ENCODE peak calls at places on chromosomes 5 and 9, in five cellular contexts. One of them, this sample, is unnamed.

GRCh38 chr5:154146409-154146808 is 44.1 kb upstream of the GALNT10 start:
- DNase-seq in uterus: no peak
- DNase-seq in HFF-Myc: no peak
- DNase-seq in MCF 10A: no peak
- DNase-seq in mammary epithelial cell: no peak
- DNase-seq in this sample: no peak

GRCh38 chr9:109242751-109243150 is 75.7 kb upstream of the FRRS1L start:
- DNase-seq in uterus: no peak
- DNase-seq in HFF-Myc: no peak
- DNase-seq in MCF 10A: no peak
- DNase-seq in mammary epithelial cell: no peak
- DNase-seq in this sample: no peak

GRCh38 chr5:5140051-5141010 is at the start of gene ADAMTS16:
- DNase-seq in uterus: no peak
- DNase-seq in HFF-Myc: no peak
- DNase-seq in MCF 10A: no peak
- DNase-seq in mammary epithelial cell: no peak
- DNase-seq in this sample: no peak

GRCh38 chr9:6096821-6097220 is 81.4 kb upstream of the RANBP6 start:
- DNase-seq in uterus: no peak
- DNase-seq in HFF-Myc: no peak
- DNase-seq in MCF 10A: peak; percentile 42
- DNase-seq in mammary epithelial cell: peak; percentile 98
- DNase-seq in this sample: peak; percentile 80

GRCh38 chr5:149172261-149172660 is 31.0 kb downstream of the ABLIM3 start:
- DNase-seq in uterus: no peak
- DNase-seq in HFF-Myc: no peak
- DNase-seq in MCF 10A: peak; percentile 32
- DNase-seq in mammary epithelial cell: peak; percentile 76
- DNase-seq in this sample: no peak

GRCh38 chr9:79377315-79377855 is 194.4 kb upstream of the TLE4 start:
- DNase-seq in uterus: no peak
- DNase-seq in HFF-Myc: no peak
- DNase-seq in MCF 10A: no peak
- DNase-seq in mammary epithelial cell: no peak
- DNase-seq in this sample: no peak

GRCh38 chr9:113215142-113215541 is 5.9 kb downstream of the FKBP15 start:
- DNase-seq in uterus: no peak
- DNase-seq in HFF-Myc: no peak
- DNase-seq in MCF 10A: peak; percentile 61
- DNase-seq in mammary epithelial cell: peak; percentile 67
- DNase-seq in this sample: no peak

GRCh38 chr5:15249152-15249551 is 250.8 kb upstream of the FBXL7 start:
- DNase-seq in uterus: no peak
- DNase-seq in HFF-Myc: no peak
- DNase-seq in MCF 10A: peak; percentile 72
- DNase-seq in mammary epithelial cell: peak; percentile 73
- DNase-seq in this sample: no peak

GRCh38 chr5:148909001-148909400 is 82.6 kb downstream of the ADRB2 start:
- DNase-seq in uterus: no peak
- DNase-seq in HFF-Myc: peak; percentile 78
- DNase-seq in MCF 10A: no peak
- DNase-seq in mammary epithelial cell: no peak
- DNase-seq in this sample: no peak

GRCh38 chr9:101418518-101419111 is 17.0 kb downstream of the ALDOB start:
- DNase-seq in uterus: no peak
- DNase-seq in HFF-Myc: no peak
- DNase-seq in MCF 10A: no peak
- DNase-seq in mammary epithelial cell: peak; percentile 48
- DNase-seq in this sample: no peak

GRCh38 chr9:29555452-29555851 is 1982.2 kb upstream of the C9orf72 start:
- DNase-seq in uterus: no peak
- DNase-seq in HFF-Myc: no peak
- DNase-seq in MCF 10A: no peak
- DNase-seq in mammary epithelial cell: no peak
- DNase-seq in this sample: no peak

GRCh38 chr5:82620957-82621600 is 342.9 kb upstream of the RPS23 start:
- DNase-seq in uterus: no peak
- DNase-seq in HFF-Myc: no peak
- DNase-seq in MCF 10A: peak; percentile 9
- DNase-seq in mammary epithelial cell: peak; percentile 44
- DNase-seq in this sample: no peak

GRCh38 chr9:98222885-98223640 is 30.6 kb upstream of the CORO2A start:
- DNase-seq in uterus: no peak
- DNase-seq in HFF-Myc: peak; percentile 96
- DNase-seq in MCF 10A: peak; percentile 99
- DNase-seq in mammary epithelial cell: peak; percentile 99
- DNase-seq in this sample: peak; percentile 95

GRCh38 chr5:115842089-115842881 is 550 bp downstream of the AP3S1 start:
- DNase-seq in uterus: no peak
- DNase-seq in HFF-Myc: no peak
- DNase-seq in MCF 10A: peak; percentile 33
- DNase-seq in mammary epithelial cell: peak; percentile 35
- DNase-seq in this sample: no peak

GRCh38 chr5:93433422-93433821 is 147.6 kb downstream of the NR2F1-AS1 start:
- DNase-seq in uterus: no peak
- DNase-seq in HFF-Myc: no peak
- DNase-seq in MCF 10A: peak; percentile 66
- DNase-seq in mammary epithelial cell: peak; percentile 85
- DNase-seq in this sample: no peak

GRCh38 chr5:159451197-159452052 is 121.1 kb upstream of the IL12B start:
- DNase-seq in uterus: peak; percentile 61
- DNase-seq in HFF-Myc: peak; percentile 91
- DNase-seq in MCF 10A: peak; percentile 97
- DNase-seq in mammary epithelial cell: peak; percentile 84
- DNase-seq in this sample: peak; percentile 82

GRCh38 chr5:113005454-113005853 is 28.9 kb downstream of the DCP2 start:
- DNase-seq in uterus: no peak
- DNase-seq in HFF-Myc: no peak
- DNase-seq in MCF 10A: peak; percentile 67
- DNase-seq in mammary epithelial cell: no peak
- DNase-seq in this sample: no peak

GRCh38 chr5:60633336-60633735 is 66.6 kb downstream of the DEPDC1B start:
- DNase-seq in uterus: no peak
- DNase-seq in HFF-Myc: peak; percentile 19
- DNase-seq in MCF 10A: peak; percentile 37
- DNase-seq in mammary epithelial cell: peak; percentile 67
- DNase-seq in this sample: no peak

GRCh38 chr9:1042466-1042865 is 7.7 kb upstream of the DMRT2 start:
- DNase-seq in uterus: no peak
- DNase-seq in HFF-Myc: no peak
- DNase-seq in MCF 10A: no peak
- DNase-seq in mammary epithelial cell: no peak
- DNase-seq in this sample: no peak

GRCh38 chr9:86098793-86099694 is at the start of gene GOLM1:
- DNase-seq in uterus: peak; percentile 45
- DNase-seq in HFF-Myc: no peak
- DNase-seq in MCF 10A: peak; percentile 56
- DNase-seq in mammary epithelial cell: peak; percentile 57
- DNase-seq in this sample: no peak

GRCh38 chr9:92654481-92655301 is 15.2 kb downstream of the IPPK start:
- DNase-seq in uterus: no peak
- DNase-seq in HFF-Myc: no peak
- DNase-seq in MCF 10A: peak; percentile 90
- DNase-seq in mammary epithelial cell: peak; percentile 73
- DNase-seq in this sample: no peak

GRCh38 chr5:14296533-14297331 is 153.6 kb downstream of the TRIO start:
- DNase-seq in uterus: no peak
- DNase-seq in HFF-Myc: no peak
- DNase-seq in MCF 10A: no peak
- DNase-seq in mammary epithelial cell: no peak
- DNase-seq in this sample: no peak

GRCh38 chr5:135060021-135060420 is 26.0 kb upstream of the PITX1 start:
- DNase-seq in uterus: no peak
- DNase-seq in HFF-Myc: no peak
- DNase-seq in MCF 10A: no peak
- DNase-seq in mammary epithelial cell: no peak
- DNase-seq in this sample: no peak

GRCh38 chr5:72394688-72395087 is 74.5 kb downstream of the PTCD2 start:
- DNase-seq in uterus: no peak
- DNase-seq in HFF-Myc: no peak
- DNase-seq in MCF 10A: peak; percentile 48
- DNase-seq in mammary epithelial cell: no peak
- DNase-seq in this sample: no peak

GRCh38 chr5:39671421-39672110 is 246.8 kb upstream of the DAB2 start:
- DNase-seq in uterus: no peak
- DNase-seq in HFF-Myc: no peak
- DNase-seq in MCF 10A: no peak
- DNase-seq in mammary epithelial cell: no peak
- DNase-seq in this sample: no peak

GRCh38 chr9:72633966-72634365 is 112.6 kb downstream of the TMC1 start:
- DNase-seq in uterus: no peak
- DNase-seq in HFF-Myc: peak; percentile 41
- DNase-seq in MCF 10A: peak; percentile 41
- DNase-seq in mammary epithelial cell: peak; percentile 87
- DNase-seq in this sample: no peak

GRCh38 chr5:137201876-137202275 is 297.2 kb downstream of the SPOCK1 start:
- DNase-seq in uterus: peak; percentile 19
- DNase-seq in HFF-Myc: no peak
- DNase-seq in MCF 10A: peak; percentile 69
- DNase-seq in mammary epithelial cell: peak; percentile 76
- DNase-seq in this sample: peak; percentile 48

GRCh38 chr5:171424726-171425125 is 5.3 kb downstream of the FGF18 start:
- DNase-seq in uterus: no peak
- DNase-seq in HFF-Myc: no peak
- DNase-seq in MCF 10A: no peak
- DNase-seq in mammary epithelial cell: no peak
- DNase-seq in this sample: no peak

GRCh38 chr5:123036391-123037103 is at the start of gene PPIC:
- DNase-seq in uterus: peak; percentile 81
- DNase-seq in HFF-Myc: no peak
- DNase-seq in MCF 10A: peak; percentile 88
- DNase-seq in mammary epithelial cell: peak; percentile 85
- DNase-seq in this sample: peak; percentile 49

GRCh38 chr5:20694121-20694520 is 706.1 kb upstream of the CDH18 start:
- DNase-seq in uterus: no peak
- DNase-seq in HFF-Myc: no peak
- DNase-seq in MCF 10A: no peak
- DNase-seq in mammary epithelial cell: peak; percentile 52
- DNase-seq in this sample: no peak

GRCh38 chr9:122031806-122032205 is 61.3 kb downstream of the TTLL11 start:
- DNase-seq in uterus: no peak
- DNase-seq in HFF-Myc: no peak
- DNase-seq in MCF 10A: no peak
- DNase-seq in mammary epithelial cell: no peak
- DNase-seq in this sample: no peak

GRCh38 chr9:445033-445432 is 230.4 kb downstream of the DOCK8 start:
- DNase-seq in uterus: no peak
- DNase-seq in HFF-Myc: no peak
- DNase-seq in MCF 10A: peak; percentile 59
- DNase-seq in mammary epithelial cell: no peak
- DNase-seq in this sample: no peak

GRCh38 chr5:68420476-68421344 is 205.2 kb downstream of the PIK3R1 start:
- DNase-seq in uterus: no peak
- DNase-seq in HFF-Myc: no peak
- DNase-seq in MCF 10A: no peak
- DNase-seq in mammary epithelial cell: no peak
- DNase-seq in this sample: no peak

GRCh38 chr9:118170032-118170955 is 466.1 kb downstream of the TLR4 start:
- DNase-seq in uterus: no peak
- DNase-seq in HFF-Myc: peak; percentile 0
- DNase-seq in MCF 10A: peak; percentile 78
- DNase-seq in mammary epithelial cell: peak; percentile 53
- DNase-seq in this sample: no peak
- TF ChIP-seq CTCF in uterus: no peak
- TF ChIP-seq CTCF in HFF-Myc: peak; percentile 33
- TF ChIP-seq CTCF in MCF 10A: peak; percentile 73
- TF ChIP-seq CTCF in mammary epithelial cell: peak; percentile 87
- TF ChIP-seq CTCF in this sample: peak; percentile 21

GRCh38 chr5:133284306-133284705 is 232.5 kb downstream of the HSPA4 start:
- DNase-seq in uterus: no peak
- DNase-seq in HFF-Myc: no peak
- DNase-seq in MCF 10A: no peak
- DNase-seq in mammary epithelial cell: peak; percentile 35
- DNase-seq in this sample: no peak

GRCh38 chr5:133286483-133286882 is 234.7 kb downstream of the HSPA4 start:
- DNase-seq in uterus: no peak
- DNase-seq in HFF-Myc: no peak
- DNase-seq in MCF 10A: no peak
- DNase-seq in mammary epithelial cell: no peak
- DNase-seq in this sample: no peak

GRCh38 chr5:133289686-133290367 is 238.0 kb downstream of the HSPA4 start:
- DNase-seq in uterus: no peak
- DNase-seq in HFF-Myc: no peak
- DNase-seq in MCF 10A: peak; percentile 63
- DNase-seq in mammary epithelial cell: peak; percentile 82
- DNase-seq in this sample: no peak

GRCh38 chr5:133285583-133286021 is 233.8 kb downstream of the HSPA4 start:
- DNase-seq in uterus: no peak
- DNase-seq in HFF-Myc: peak; percentile 64
- DNase-seq in MCF 10A: peak; percentile 88
- DNase-seq in mammary epithelial cell: peak; percentile 97
- DNase-seq in this sample: no peak

DNA sequence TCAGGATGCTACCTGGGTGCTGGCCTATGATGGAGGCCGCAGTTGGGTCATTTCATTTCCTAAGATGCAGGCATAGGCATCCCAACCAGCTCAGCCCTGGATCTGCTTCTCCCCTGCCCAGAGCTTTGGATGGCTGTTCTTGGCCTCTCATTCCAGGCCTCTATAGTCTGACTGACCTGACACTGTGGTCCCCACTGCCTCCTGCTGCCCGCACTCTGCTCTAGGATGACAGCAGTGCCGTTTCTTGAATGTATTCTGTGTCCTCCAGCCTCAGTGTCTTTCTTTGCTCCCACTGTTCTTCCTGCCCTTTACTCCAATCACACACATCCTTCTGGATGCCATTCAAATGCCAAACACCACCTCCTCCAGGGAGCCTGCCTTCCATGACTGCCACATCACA is 235.7 kb downstream of the HSPA4 start:
- DNase-seq in uterus: peak; percentile 27
- DNase-seq in HFF-Myc: no peak
- DNase-seq in MCF 10A: peak; percentile 67
- DNase-seq in mammary epithelial cell: no peak
- DNase-seq in this sample: no peak
- TF ChIP-seq CTCF in uterus: peak; percentile 49
- TF ChIP-seq CTCF in HFF-Myc: peak; percentile 78
- TF ChIP-seq CTCF in MCF 10A: peak; percentile 66
- TF ChIP-seq CTCF in mammary epithelial cell: peak; percentile 44
- TF ChIP-seq CTCF in this sample: peak; percentile 53

DNA sequence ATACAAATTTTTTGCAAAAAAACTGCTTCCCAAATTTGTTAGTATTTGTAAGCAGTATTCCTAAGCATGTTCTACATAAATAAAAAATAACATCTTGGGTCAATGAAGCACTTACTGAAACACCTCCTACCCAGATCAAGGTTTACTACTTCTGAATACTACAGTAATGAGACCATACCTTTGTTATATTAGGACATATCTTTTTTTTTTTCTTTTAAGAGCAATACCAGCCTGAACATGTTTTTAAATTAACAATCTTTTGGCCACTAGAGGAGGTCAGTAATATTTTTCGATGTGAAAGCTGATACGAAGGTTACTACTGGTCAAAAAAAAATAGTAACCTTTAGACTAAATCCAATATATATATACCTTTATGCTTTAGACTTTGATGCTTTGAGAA is 72.7 kb downstream of the CERT1 start:
- DNase-seq in uterus: no peak
- DNase-seq in HFF-Myc: no peak
- DNase-seq in MCF 10A: no peak
- DNase-seq in mammary epithelial cell: peak; percentile 26
- DNase-seq in this sample: no peak
- TF ChIP-seq CTCF in uterus: no peak
- TF ChIP-seq CTCF in HFF-Myc: no peak
- TF ChIP-seq CTCF in MCF 10A: no peak
- TF ChIP-seq CTCF in mammary epithelial cell: peak; percentile 26
- TF ChIP-seq CTCF in this sample: no peak

GRCh38 chr5:150649828-150650712 is 9.6 kb downstream of the SYNPO start:
- DNase-seq in uterus: no peak
- DNase-seq in HFF-Myc: no peak
- DNase-seq in MCF 10A: no peak
- DNase-seq in mammary epithelial cell: no peak
- DNase-seq in this sample: no peak
- TF ChIP-seq CTCF in uterus: no peak
- TF ChIP-seq CTCF in HFF-Myc: no peak
- TF ChIP-seq CTCF in MCF 10A: no peak
- TF ChIP-seq CTCF in mammary epithelial cell: no peak
- TF ChIP-seq CTCF in this sample: no peak

This sample was measured in AG09319.